ENCODE peak calls at places on chromosomes 5 and 9, in eight cellular contexts. J is retinal pigment epithelial cell, K is fibroblast of mammary gland, T is uterus, D is epithelial cell of esophagus, C is mesothelial cell of epicardium, O is B cell, L is cardiac muscle cell. G is an unnamed sample.
A peak's percentile ranks its signal among the peaks of the same experiment; 100 is the strongest.

GRCh38 chr5:107874810-107875209 is 204.1 kb upstream of the EFNA5 start:
- DNase-seq in D (peak; percentile 25), J (no peak), L (no peak), T (no peak), C (no peak), O (no peak), K (peak; percentile 45), G (no peak)

GRCh38 chr5:93192683-93193082 is 388.3 kb downstream of the NR2F1-AS1 start:
- DNase-seq in K (no peak), L (no peak), C (no peak), D (no peak), T (no peak), J (no peak), O (no peak), G (no peak)

GRCh38 chr5:173327948-173328895 is at the start of gene STC2:
- DNase-seq in L (peak; percentile 89), K (peak; percentile 47), J (no peak), O (no peak), C (peak; percentile 84), D (peak; percentile 91), T (no peak), G (no peak)

GRCh38 chr5:170960567-170960966 is 98.7 kb downstream of the RANBP17 start:
- DNase-seq in O (no peak), K (peak; percentile 51), C (no peak), L (peak; percentile 34), J (no peak), D (no peak), T (no peak), G (no peak)

GRCh38 chr9:116174347-116174746 is 20.8 kb downstream of the PAPPA start:
- DNase-seq in L (no peak), K (peak; percentile 75), O (no peak), J (no peak), T (no peak), C (no peak), D (peak; percentile 72), G (no peak)

GRCh38 chr5:123359454-123359853 is 63.7 kb downstream of the CEP120 start:
- DNase-seq in D (no peak), O (no peak), J (no peak), K (no peak), T (no peak), C (no peak), L (no peak), G (no peak)

GRCh38 chr9:95025213-95026170 is 292.0 kb downstream of the FANCC start:
- DNase-seq in O (no peak), K (peak; percentile 92), C (peak; percentile 52), D (no peak), L (peak; percentile 97), J (peak; percentile 93), T (peak; percentile 77), G (peak; percentile 53)

GRCh38 chr5:36156619-36157018 is 4.7 kb downstream of the SKP2 start:
- DNase-seq in J (peak; percentile 48), L (peak; percentile 63), C (no peak), D (peak; percentile 59), O (no peak), T (no peak), K (no peak), G (no peak)

GRCh38 chr9:76394896-76395244 is 644 bp upstream of the RFK start:
- DNase-seq in K (peak; percentile 44), O (peak; percentile 64), J (no peak), C (no peak), L (peak; percentile 49), D (no peak), T (no peak), G (peak; percentile 24)

GRCh38 chr9:70177121-70177520 is 81.7 kb upstream of the SMC5 start:
- DNase-seq in T (no peak), O (no peak), L (peak; percentile 23), J (no peak), D (peak; percentile 11), C (no peak), K (peak; percentile 10), G (no peak)

GRCh38 chr9:89029788-89030187 is 38.5 kb downstream of the S1PR3 start:
- DNase-seq in L (no peak), J (no peak), K (no peak), T (no peak), O (no peak), D (no peak), C (no peak), G (no peak)

GRCh38 chr5:142222235-142222880 is 102.5 kb downstream of the SPRY4 start:
- DNase-seq in O (no peak), C (no peak), L (no peak), K (no peak), T (no peak), J (no peak), D (peak; percentile 35), G (no peak)

GRCh38 chr5:73088026-73088425 is 32.3 kb upstream of the TMEM171 start:
- DNase-seq in C (no peak), O (no peak), D (no peak), T (no peak), L (no peak), K (no peak), J (no peak), G (no peak)

GRCh38 chr9:134040831-134041648 is 15.8 kb downstream of the BRD3OS start:
- DNase-seq in J (no peak), O (no peak), C (no peak), K (no peak), T (no peak), D (no peak), L (no peak), G (no peak)

GRCh38 chr9:5593904-5594303 is 35.0 kb upstream of the RIC1 start:
- DNase-seq in L (no peak), J (no peak), K (no peak), O (peak; percentile 74), C (no peak), T (no peak), D (no peak), G (no peak)

GRCh38 chr9:72839140-72839539 is 113.7 kb downstream of the ALDH1A1 start:
- DNase-seq in L (peak; percentile 62), K (no peak), C (no peak), T (no peak), D (peak; percentile 29), J (peak; percentile 71), O (no peak), G (no peak)

GRCh38 chr9:16728128-16728505 is 142.4 kb downstream of the BNC2 start:
- DNase-seq in C (no peak), L (peak; percentile 35), T (no peak), O (no peak), D (no peak), K (peak; percentile 58), J (no peak), G (no peak)

GRCh38 chr9:16727452-16728127 is 142.9 kb downstream of the BNC2 start:
- DNase-seq in O (no peak), D (no peak), K (peak; percentile 63), L (peak; percentile 58), C (no peak), J (no peak), T (no peak), G (no peak)

GRCh38 chr9:16725066-16725465 is 145.4 kb downstream of the BNC2 start:
- DNase-seq in C (no peak), T (no peak), L (no peak), D (no peak), O (no peak), K (no peak), J (no peak), G (no peak)

GRCh38 chr9:16726718-16727451 is 143.6 kb downstream of the BNC2 start:
- DNase-seq in T (peak; percentile 87), K (peak; percentile 95), L (peak; percentile 97), D (peak; percentile 76), J (peak; percentile 66), O (no peak), C (peak; percentile 88), G (peak; percentile 64)

GRCh38 chr9:16726023-16726422 is 144.4 kb downstream of the BNC2 start:
- DNase-seq in D (peak; percentile 15), C (no peak), J (no peak), K (peak; percentile 65), T (no peak), L (peak; percentile 71), O (no peak), G (no peak)
- TF ChIP-seq CTCF in D (no peak), C (no peak), J (peak; percentile 32), K (peak; percentile 11), T (no peak), L (no peak), O (no peak), G (no peak)

DNA sequence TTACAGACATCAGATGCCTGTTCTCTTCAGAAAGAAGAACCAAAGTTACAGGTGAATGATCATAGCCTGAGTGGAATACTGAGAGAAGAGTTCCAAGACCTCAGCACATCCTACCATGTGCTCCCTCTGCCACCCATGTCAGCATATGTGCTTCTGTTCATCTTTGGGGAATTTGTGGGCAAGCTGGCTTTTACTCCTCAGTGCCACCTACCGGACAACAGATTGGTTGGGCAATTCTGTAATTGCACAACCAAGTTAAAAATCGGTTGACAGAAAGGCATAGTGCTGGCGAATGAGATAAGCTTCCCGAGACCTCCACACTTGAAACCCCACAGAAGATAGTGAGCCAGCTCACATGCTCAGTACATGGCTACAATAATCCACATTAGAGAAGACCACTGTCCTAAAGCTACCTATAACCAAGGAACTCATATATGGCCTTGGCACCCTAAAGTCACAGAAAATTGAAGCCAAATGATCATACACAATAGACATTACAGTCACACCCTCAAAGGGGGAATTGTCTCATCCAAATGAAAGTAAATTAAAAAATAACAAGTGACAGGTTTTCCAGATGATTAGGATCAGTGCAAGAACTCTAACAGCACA is 1238.0 kb upstream of the NUDT12 start:
- DNase-seq in J (no peak), D (peak; percentile 27), L (no peak), K (peak; percentile 0), O (no peak), T (no peak), C (no peak), G (no peak)
- TF ChIP-seq CTCF in J (peak; percentile 10), D (peak; percentile 53), L (no peak), K (peak; percentile 10), O (no peak), T (no peak), C (no peak), G (no peak)

DNA sequence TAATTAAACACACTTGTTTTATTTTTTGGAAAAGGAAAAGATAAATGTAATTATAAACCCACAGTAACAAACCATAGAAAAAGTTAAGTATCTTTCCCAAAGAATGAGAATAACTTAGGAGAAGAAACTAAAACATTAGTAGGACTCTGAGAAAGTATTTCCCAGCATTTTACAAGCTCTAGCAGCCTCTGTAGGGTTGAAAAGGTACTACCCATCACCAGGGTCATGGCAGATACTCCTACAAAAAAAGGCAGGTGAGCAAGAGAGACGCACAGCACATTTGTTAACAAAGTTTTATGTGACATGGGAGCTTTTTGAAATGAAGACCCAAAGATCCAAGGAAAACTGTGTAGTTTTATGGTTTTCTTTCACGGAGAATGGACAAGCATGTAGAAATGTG is 77.7 kb upstream of the FAM169A start:
- DNase-seq in K (no peak), J (no peak), O (no peak), T (no peak), C (no peak), D (no peak), L (no peak), G (no peak)
- TF ChIP-seq CTCF in K (peak; percentile 8), J (peak; percentile 23), O (no peak), T (peak; percentile 14), C (no peak), D (no peak), L (peak; percentile 10), G (no peak)

DNA sequence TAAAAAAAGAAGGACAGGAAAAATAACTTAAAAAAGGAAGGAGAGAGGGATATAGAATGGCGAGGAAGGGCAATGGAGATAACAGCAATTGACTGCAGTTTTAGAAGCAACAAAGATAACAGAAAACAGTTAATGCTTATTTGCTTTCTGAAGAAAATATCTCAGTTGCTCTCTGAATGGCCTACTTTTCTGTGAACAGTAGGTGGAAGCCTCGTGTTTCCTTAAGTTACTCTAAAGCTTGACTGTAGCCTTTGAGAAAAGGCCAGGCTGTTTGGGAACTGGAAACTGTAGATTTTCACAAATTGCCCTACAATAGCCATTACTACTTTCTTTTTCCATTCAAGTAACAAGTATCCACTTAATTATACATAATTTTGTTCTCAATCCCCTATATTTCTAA is 404.5 kb downstream of the YTHDC2 start:
- DNase-seq in O (no peak), L (no peak), K (no peak), D (no peak), J (no peak), T (no peak), C (no peak), G (no peak)
- TF ChIP-seq CTCF in O (no peak), L (no peak), K (no peak), D (no peak), J (no peak), T (no peak), C (no peak), G (no peak)